ENCODE peak calls at places on chromosomes 4 and X, in ten cellular contexts. M is NCI-H524; H is ovary; L is frontal cortex; S is BJ; C is Jurkat, Clone E6-1; D is EL; U is HEK293T; P is colonic mucosa; Y is activated naive CD4-positive, alpha-beta T cell. E is an unnamed sample.

GRCh38 chr4:57905965-57906364 is 795.8 kb upstream of the IGFBP7 start:
- DNase-seq in M (no peak), H (no peak), L (no peak), S (no peak), C (no peak), D (no peak), U (no peak), P (no peak), Y (no peak), E (no peak)

GRCh38 chrX:117711774-117712173 is 404.8 kb downstream of the KLHL13 start:
- DNase-seq in M (peak), H (no peak), L (no peak), S (no peak), C (no peak), D (no peak), U (no peak), P (no peak), Y (no peak), E (no peak)

GRCh38 chr4:182447938-182448280 is 204.7 kb downstream of the TENM3 start:
- DNase-seq in M (no peak), H (no peak), L (peak), S (no peak), C (no peak), D (peak), U (peak), P (no peak), Y (no peak), E (no peak)

GRCh38 chrX:13090261-13091110 is 46.1 kb upstream of the FAM9C start:
- DNase-seq in M (no peak), H (no peak), L (no peak), S (no peak), C (no peak), D (no peak), U (no peak), P (no peak), Y (no peak), E (peak)

GRCh38 chr4:95465010-95465409 is 83.8 kb downstream of the UNC5C start:
- DNase-seq in M (no peak), H (no peak), L (no peak), S (no peak), C (no peak), D (no peak), U (peak), P (no peak), Y (no peak), E (no peak)

GRCh38 chr4:21113496-21114213 is 413.4 kb downstream of the PACRGL start:
- DNase-seq in M (no peak), H (no peak), L (no peak), S (no peak), C (no peak), D (peak), U (no peak), P (no peak), Y (no peak), E (no peak)

GRCh38 chrX:99095965-99096364 is 1314.1 kb downstream of the PCDH19 start:
- DNase-seq in M (no peak), H (no peak), L (no peak), S (no peak), C (no peak), D (no peak), U (no peak), P (no peak), Y (no peak), E (no peak)

GRCh38 chrX:10172867-10173266 is 16.1 kb downstream of the CLCN4 start:
- DNase-seq in M (no peak), H (no peak), L (no peak), S (no peak), C (no peak), D (no peak), U (no peak), P (no peak), Y (no peak), E (no peak)

GRCh38 chrX:41655631-41656030 is 33.1 kb upstream of the GPR34 start:
- DNase-seq in M (no peak), H (no peak), L (no peak), S (no peak), C (no peak), D (peak), U (no peak), P (no peak), Y (no peak), E (no peak)